ENCODE peak calls at places on chromosome 5, in six cellular contexts. One of them, this sample, is unnamed.

GRCh38 chr5:72817076-72817476 is 615 bp downstream of the TNPO1 start:
- DNase-seq in nephron progenitor cell: no peak
- DNase-seq in spleen: no peak
- DNase-seq in neural crest cell: peak
- DNase-seq in GM23338: peak
- DNase-seq in mesothelial cell of epicardium: peak
- DNase-seq in this sample: peak

GRCh38 chr5:170121321-170121720 is 15.6 kb downstream of the FOXI1 start:
- DNase-seq in nephron progenitor cell: no peak
- DNase-seq in spleen: no peak
- DNase-seq in neural crest cell: no peak
- DNase-seq in GM23338: no peak
- DNase-seq in mesothelial cell of epicardium: no peak
- DNase-seq in this sample: no peak

GRCh38 chr5:156479864-156480263 is 152.9 kb downstream of the SGCD start:
- DNase-seq in nephron progenitor cell: no peak
- DNase-seq in spleen: no peak
- DNase-seq in neural crest cell: no peak
- DNase-seq in GM23338: no peak
- DNase-seq in mesothelial cell of epicardium: no peak
- DNase-seq in this sample: no peak

GRCh38 chr5:55160493-55161209 is 680 bp downstream of the GPX8 start:
- DNase-seq in nephron progenitor cell: peak
- DNase-seq in spleen: no peak
- DNase-seq in neural crest cell: peak
- DNase-seq in GM23338: peak
- DNase-seq in mesothelial cell of epicardium: no peak
- DNase-seq in this sample: peak

GRCh38 chr5:68962632-68963484 is 131.0 kb upstream of the SLC30A5 start:
- DNase-seq in nephron progenitor cell: peak
- DNase-seq in spleen: no peak
- DNase-seq in neural crest cell: peak
- DNase-seq in GM23338: peak
- DNase-seq in mesothelial cell of epicardium: peak
- DNase-seq in this sample: peak

GRCh38 chr5:44729536-44729935 is 79.2 kb upstream of the MRPS30 start:
- DNase-seq in nephron progenitor cell: no peak
- DNase-seq in spleen: no peak
- DNase-seq in neural crest cell: no peak
- DNase-seq in GM23338: no peak
- DNase-seq in mesothelial cell of epicardium: no peak
- DNase-seq in this sample: no peak

GRCh38 chr5:67353500-67353931 is 156.9 kb upstream of the CD180 start:
- DNase-seq in nephron progenitor cell: no peak
- DNase-seq in spleen: peak
- DNase-seq in neural crest cell: no peak
- DNase-seq in GM23338: no peak
- DNase-seq in mesothelial cell of epicardium: no peak
- DNase-seq in this sample: no peak

GRCh38 chr5:80069918-80070318 is 34.8 kb downstream of the THBS4 start:
- DNase-seq in nephron progenitor cell: no peak
- DNase-seq in spleen: no peak
- DNase-seq in neural crest cell: no peak
- DNase-seq in GM23338: peak
- DNase-seq in mesothelial cell of epicardium: no peak
- DNase-seq in this sample: no peak

GRCh38 chr5:73387630-73388370 is 60.8 kb downstream of the FOXD1 start:
- DNase-seq in nephron progenitor cell: no peak
- DNase-seq in spleen: no peak
- DNase-seq in neural crest cell: no peak
- DNase-seq in GM23338: no peak
- DNase-seq in mesothelial cell of epicardium: no peak
- DNase-seq in this sample: no peak

GRCh38 chr5:75886706-75887105 is 169.5 kb upstream of the POC5 start:
- DNase-seq in nephron progenitor cell: no peak
- DNase-seq in spleen: no peak
- DNase-seq in neural crest cell: no peak
- DNase-seq in GM23338: no peak
- DNase-seq in mesothelial cell of epicardium: no peak
- DNase-seq in this sample: no peak

GRCh38 chr5:157312492-157312891 is 46.6 kb downstream of the CYFIP2 start:
- DNase-seq in nephron progenitor cell: peak
- DNase-seq in spleen: no peak
- DNase-seq in neural crest cell: peak
- DNase-seq in GM23338: peak
- DNase-seq in mesothelial cell of epicardium: no peak
- DNase-seq in this sample: peak

GRCh38 chr5:158273035-158273434 is 414.1 kb upstream of the CLINT1 start:
- DNase-seq in nephron progenitor cell: no peak
- DNase-seq in spleen: no peak
- DNase-seq in neural crest cell: no peak
- DNase-seq in GM23338: peak
- DNase-seq in mesothelial cell of epicardium: no peak
- DNase-seq in this sample: no peak

GRCh38 chr5:34487202-34487879 is 168.8 kb upstream of the RAI14 start:
- DNase-seq in nephron progenitor cell: no peak
- DNase-seq in spleen: no peak
- DNase-seq in neural crest cell: no peak
- DNase-seq in GM23338: no peak
- DNase-seq in mesothelial cell of epicardium: no peak
- DNase-seq in this sample: no peak

GRCh38 chr5:95530441-95530840 is 24.3 kb downstream of the SKIC3 start:
- DNase-seq in nephron progenitor cell: no peak
- DNase-seq in spleen: no peak
- DNase-seq in neural crest cell: no peak
- DNase-seq in GM23338: peak
- DNase-seq in mesothelial cell of epicardium: no peak
- DNase-seq in this sample: no peak

GRCh38 chr5:139301766-139302499 is 8.4 kb downstream of the MATR3 start:
- DNase-seq in nephron progenitor cell: no peak
- DNase-seq in spleen: no peak
- DNase-seq in neural crest cell: no peak
- DNase-seq in GM23338: no peak
- DNase-seq in mesothelial cell of epicardium: no peak
- DNase-seq in this sample: no peak

GRCh38 chr5:1371602-1372342 is 26.9 kb upstream of the CLPTM1L start:
- DNase-seq in nephron progenitor cell: no peak
- DNase-seq in spleen: peak
- DNase-seq in neural crest cell: no peak
- DNase-seq in GM23338: no peak
- DNase-seq in mesothelial cell of epicardium: no peak
- DNase-seq in this sample: no peak

GRCh38 chr5:30100929-30101328 is 1092.6 kb upstream of the CDH6 start:
- DNase-seq in nephron progenitor cell: no peak
- DNase-seq in spleen: no peak
- DNase-seq in neural crest cell: no peak
- DNase-seq in GM23338: peak
- DNase-seq in mesothelial cell of epicardium: no peak
- DNase-seq in this sample: no peak

GRCh38 chr5:180034564-180034963 is 37.0 kb downstream of the RNF130 start:
- DNase-seq in nephron progenitor cell: no peak
- DNase-seq in spleen: no peak
- DNase-seq in neural crest cell: no peak
- DNase-seq in GM23338: no peak
- DNase-seq in mesothelial cell of epicardium: no peak
- DNase-seq in this sample: no peak

GRCh38 chr5:104800440-104801048 is 1238.0 kb upstream of the NUDT12 start:
- DNase-seq in nephron progenitor cell: no peak
- DNase-seq in spleen: no peak
- DNase-seq in neural crest cell: no peak
- DNase-seq in GM23338: peak
- DNase-seq in mesothelial cell of epicardium: no peak
- DNase-seq in this sample: peak

GRCh38 chr5:149886060-149886459 is 58.5 kb downstream of the PDE6A start:
- DNase-seq in nephron progenitor cell: no peak
- DNase-seq in spleen: no peak
- DNase-seq in neural crest cell: no peak
- DNase-seq in GM23338: no peak
- DNase-seq in mesothelial cell of epicardium: no peak
- DNase-seq in this sample: no peak

GRCh38 chr5:18171684-18172083 is 537.4 kb downstream of the TAF11L14 start:
- DNase-seq in nephron progenitor cell: no peak
- DNase-seq in spleen: no peak
- DNase-seq in neural crest cell: no peak
- DNase-seq in GM23338: no peak
- DNase-seq in mesothelial cell of epicardium: no peak
- DNase-seq in this sample: no peak

GRCh38 chr5:68196876-68197275 is 18.7 kb upstream of the PIK3R1 start:
- DNase-seq in nephron progenitor cell: no peak
- DNase-seq in spleen: no peak
- DNase-seq in neural crest cell: no peak
- DNase-seq in GM23338: no peak
- DNase-seq in mesothelial cell of epicardium: no peak
- DNase-seq in this sample: no peak

GRCh38 chr5:150317048-150318003 is 14.6 kb upstream of the ARSI start:
- DNase-seq in nephron progenitor cell: peak
- DNase-seq in spleen: no peak
- DNase-seq in neural crest cell: peak
- DNase-seq in GM23338: peak
- DNase-seq in mesothelial cell of epicardium: no peak
- DNase-seq in this sample: no peak

GRCh38 chr5:5344606-5345005 is 77.9 kb upstream of the ICE1 start:
- DNase-seq in nephron progenitor cell: no peak
- DNase-seq in spleen: no peak
- DNase-seq in neural crest cell: no peak
- DNase-seq in GM23338: no peak
- DNase-seq in mesothelial cell of epicardium: no peak
- DNase-seq in this sample: no peak

GRCh38 chr5:74404574-74405310 is 235.8 kb downstream of the ENC1 start:
- DNase-seq in nephron progenitor cell: no peak
- DNase-seq in spleen: no peak
- DNase-seq in neural crest cell: no peak
- DNase-seq in GM23338: no peak
- DNase-seq in mesothelial cell of epicardium: no peak
- DNase-seq in this sample: no peak

GRCh38 chr5:106966686-106967315 is 703.9 kb downstream of the EFNA5 start:
- DNase-seq in nephron progenitor cell: no peak
- DNase-seq in spleen: no peak
- DNase-seq in neural crest cell: no peak
- DNase-seq in GM23338: no peak
- DNase-seq in mesothelial cell of epicardium: no peak
- DNase-seq in this sample: no peak

GRCh38 chr5:73692166-73692640 is 66.2 kb downstream of the ARHGEF28 start:
- DNase-seq in nephron progenitor cell: no peak
- DNase-seq in spleen: no peak
- DNase-seq in neural crest cell: no peak
- DNase-seq in GM23338: no peak
- DNase-seq in mesothelial cell of epicardium: no peak
- DNase-seq in this sample: no peak

GRCh38 chr5:178104492-178104891 is 8.8 kb upstream of the N4BP3 start:
- DNase-seq in nephron progenitor cell: no peak
- DNase-seq in spleen: no peak
- DNase-seq in neural crest cell: no peak
- DNase-seq in GM23338: no peak
- DNase-seq in mesothelial cell of epicardium: no peak
- DNase-seq in this sample: no peak

GRCh38 chr5:143093452-143094086 is 309.9 kb downstream of the NR3C1 start:
- DNase-seq in nephron progenitor cell: no peak
- DNase-seq in spleen: no peak
- DNase-seq in neural crest cell: no peak
- DNase-seq in GM23338: peak
- DNase-seq in mesothelial cell of epicardium: no peak
- DNase-seq in this sample: no peak

GRCh38 chr5:143094087-143094511 is 309.4 kb downstream of the NR3C1 start:
- DNase-seq in nephron progenitor cell: peak
- DNase-seq in spleen: no peak
- DNase-seq in neural crest cell: peak
- DNase-seq in GM23338: peak
- DNase-seq in mesothelial cell of epicardium: peak
- DNase-seq in this sample: peak
- TF ChIP-seq CTCF in nephron progenitor cell: peak
- TF ChIP-seq CTCF in spleen: no peak
- TF ChIP-seq CTCF in neural crest cell: peak
- TF ChIP-seq CTCF in GM23338: peak
- TF ChIP-seq CTCF in mesothelial cell of epicardium: peak
- TF ChIP-seq CTCF in this sample: no peak

GRCh38 chr5:134524219-134524825 is 1.1 kb upstream of the JADE2 start:
- DNase-seq in nephron progenitor cell: peak
- DNase-seq in spleen: peak
- DNase-seq in neural crest cell: peak
- DNase-seq in GM23338: peak
- DNase-seq in mesothelial cell of epicardium: peak
- DNase-seq in this sample: peak
- TF ChIP-seq CTCF in nephron progenitor cell: no peak
- TF ChIP-seq CTCF in spleen: no peak
- TF ChIP-seq CTCF in neural crest cell: no peak
- TF ChIP-seq CTCF in GM23338: no peak
- TF ChIP-seq CTCF in mesothelial cell of epicardium: no peak
- TF ChIP-seq CTCF in this sample: no peak

DNA sequence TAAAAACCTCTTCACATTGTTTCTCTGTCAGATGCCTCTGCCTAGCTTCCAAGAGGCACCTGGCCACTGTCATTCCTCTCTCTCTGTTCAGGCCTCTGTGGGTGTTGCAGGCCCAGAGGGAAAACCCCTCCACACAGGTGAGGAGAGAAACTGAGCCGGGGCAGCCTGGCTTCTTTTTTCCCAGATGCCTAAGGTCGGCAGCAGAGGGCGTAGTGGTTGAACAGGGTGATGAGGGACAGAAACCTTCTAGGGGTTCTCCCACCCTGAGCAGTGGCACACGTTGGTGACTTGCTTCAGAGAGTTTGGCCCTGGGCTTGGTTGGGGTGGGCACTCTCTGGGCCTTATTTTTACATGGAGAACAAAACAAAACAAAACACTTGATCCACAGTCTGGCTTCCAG is 12.2 kb downstream of the IL9 start:
- DNase-seq in nephron progenitor cell: no peak
- DNase-seq in spleen: no peak
- DNase-seq in neural crest cell: no peak
- DNase-seq in GM23338: peak
- DNase-seq in mesothelial cell of epicardium: no peak
- DNase-seq in this sample: peak
- TF ChIP-seq CTCF in nephron progenitor cell: no peak
- TF ChIP-seq CTCF in spleen: no peak
- TF ChIP-seq CTCF in neural crest cell: no peak
- TF ChIP-seq CTCF in GM23338: peak
- TF ChIP-seq CTCF in mesothelial cell of epicardium: no peak
- TF ChIP-seq CTCF in this sample: no peak

GRCh38 chr5:153619706-153620105 is 129.2 kb downstream of the GRIA1 start:
- DNase-seq in nephron progenitor cell: no peak
- DNase-seq in spleen: no peak
- DNase-seq in neural crest cell: no peak
- DNase-seq in GM23338: no peak
- DNase-seq in mesothelial cell of epicardium: no peak
- DNase-seq in this sample: no peak

GRCh38 chr5:153626836-153627235 is 136.4 kb downstream of the GRIA1 start:
- DNase-seq in nephron progenitor cell: no peak
- DNase-seq in spleen: no peak
- DNase-seq in neural crest cell: no peak
- DNase-seq in GM23338: no peak
- DNase-seq in mesothelial cell of epicardium: no peak
- DNase-seq in this sample: no peak

GRCh38 chr5:153625826-153626354 is 135.4 kb downstream of the GRIA1 start:
- DNase-seq in nephron progenitor cell: no peak
- DNase-seq in spleen: no peak
- DNase-seq in neural crest cell: no peak
- DNase-seq in GM23338: no peak
- DNase-seq in mesothelial cell of epicardium: no peak
- DNase-seq in this sample: no peak

GRCh38 chr5:153623906-153624765 is 133.7 kb downstream of the GRIA1 start:
- DNase-seq in nephron progenitor cell: no peak
- DNase-seq in spleen: no peak
- DNase-seq in neural crest cell: no peak
- DNase-seq in GM23338: no peak
- DNase-seq in mesothelial cell of epicardium: no peak
- DNase-seq in this sample: no peak

GRCh38 chr5:153623117-153623516 is 132.6 kb downstream of the GRIA1 start:
- DNase-seq in nephron progenitor cell: no peak
- DNase-seq in spleen: no peak
- DNase-seq in neural crest cell: no peak
- DNase-seq in GM23338: peak
- DNase-seq in mesothelial cell of epicardium: no peak
- DNase-seq in this sample: no peak
- TF ChIP-seq CTCF in nephron progenitor cell: no peak
- TF ChIP-seq CTCF in spleen: no peak
- TF ChIP-seq CTCF in neural crest cell: peak
- TF ChIP-seq CTCF in GM23338: peak
- TF ChIP-seq CTCF in mesothelial cell of epicardium: no peak
- TF ChIP-seq CTCF in this sample: no peak

This sample was measured in endothelial cell.